ENCODE peak calls at places on chromosomes 7 and 10, in four cellular contexts. E, I, W and M are unnamed samples.

GRCh38 chr7:139762886-139763285 is 14.9 kb downstream of the HIPK2 start:
- DNase-seq in I (no peak), W (no peak), E (no peak), M (no peak)

GRCh38 chr7:45588466-45588865 is 14.3 kb downstream of the ADCY1 start:
- DNase-seq in I (no peak), W (no peak), E (no peak), M (no peak)

GRCh38 chr10:77605466-77605865 is 32.1 kb downstream of the KCNMA1 start:
- DNase-seq in E (no peak), I (peak), W (no peak), M (peak)

GRCh38 chr10:108490931-108491330 is 1326.4 kb upstream of the SORCS1 start:
- DNase-seq in I (no peak), W (no peak), E (no peak), M (no peak)

GRCh38 chr7:37341033-37341630 is 107.5 kb downstream of the ELMO1 start:
- DNase-seq in W (no peak), E (no peak), I (no peak), M (no peak)

GRCh38 chr7:55130554-55131198 is 111.9 kb downstream of the EGFR start:
- DNase-seq in E (peak), W (no peak), I (no peak), M (peak)

GRCh38 chr7:89757910-89758309 is 396.4 kb upstream of the STEAP1 start:
- DNase-seq in E (no peak), W (no peak), I (no peak), M (no peak)

GRCh38 chr10:61841338-61841875 is 60.1 kb upstream of the ARID5B start:
- DNase-seq in W (peak), E (no peak), I (no peak), M (no peak)

GRCh38 chr7:125119559-125120115 is 190.0 kb upstream of the POT1 start:
- DNase-seq in E (no peak), I (no peak), W (no peak), M (no peak)

GRCh38 chr7:1839701-1840100 is 169.6 kb downstream of the ELFN1 start:
- DNase-seq in E (no peak), W (no peak), I (no peak), M (no peak)

GRCh38 chr7:47941136-47941844 is 7.0 kb downstream of the PKD1L1 start:
- DNase-seq in I (peak), W (no peak), E (no peak), M (no peak)

GRCh38 chr10:127824826-127825225 is 67.9 kb downstream of the CLRN3 start:
- DNase-seq in W (no peak), E (no peak), I (no peak), M (no peak)

GRCh38 chr10:58023341-58024073 is 244.2 kb downstream of the IPMK start:
- DNase-seq in W (peak), I (peak), E (no peak), M (no peak)

GRCh38 chr7:55185941-55186609 is 167.3 kb downstream of the EGFR start:
- DNase-seq in W (no peak), E (no peak), I (peak), M (no peak)

GRCh38 chr7:109295158-109295557 is 725.5 kb downstream of the DNAJB9 start:
- DNase-seq in W (no peak), I (no peak), E (no peak), M (no peak)

GRCh38 chr7:28409716-28410627 is 2.3 kb upstream of the CREB5 start:
- DNase-seq in W (peak), E (peak), I (peak), M (peak)

GRCh38 chr7:19772858-19773337 is 519 bp downstream of the TMEM196 start:
- DNase-seq in E (peak), W (peak), I (no peak), M (peak)

GRCh38 chr10:94403034-94403822 is 887 bp downstream of the TBC1D12 start:
- DNase-seq in E (peak), W (peak), I (peak), M (peak)

GRCh38 chr7:98038731-98039130 is 48.7 kb upstream of the OCM2 start:
- DNase-seq in I (no peak), W (no peak), E (no peak), M (no peak)

GRCh38 chr7:956031-956430 is 1.6 kb upstream of the ADAP1 start:
- DNase-seq in I (no peak), W (no peak), E (no peak), M (no peak)

GRCh38 chr10:113788604-113789083 is 37.2 kb downstream of the PLEKHS1 start:
- DNase-seq in E (no peak), W (no peak), I (peak), M (no peak)

GRCh38 chr10:48598936-48599829 is 5.7 kb downstream of the ARHGAP22 start:
- DNase-seq in W (no peak), E (peak), I (no peak), M (no peak)

GRCh38 chr10:15324611-15325010 is 46.5 kb downstream of the FAM171A1 start:
- DNase-seq in E (no peak), W (no peak), I (no peak), M (no peak)

GRCh38 chr7:157441023-157441399 is 104.2 kb downstream of the DNAJB6 start:
- DNase-seq in E (no peak), I (no peak), W (no peak), M (no peak)

GRCh38 chr10:99658622-99659030 is 683 bp upstream of the ENTPD7 start:
- DNase-seq in E (no peak), I (no peak), W (no peak), M (peak)

GRCh38 chr10:129764011-129764900 is 199.8 kb downstream of the EBF3 start:
- DNase-seq in E (no peak), W (no peak), I (no peak), M (no peak)

GRCh38 chr10:17751781-17752445 is at the start of gene TMEM236:
- DNase-seq in E (no peak), W (no peak), I (no peak), M (no peak)

GRCh38 chr7:131648491-131648890 is 92.1 kb upstream of the PODXL start:
- DNase-seq in I (no peak), W (no peak), E (no peak), M (no peak)

GRCh38 chr7:79936281-79936983 is 198.2 kb upstream of the GNAI1 start:
- DNase-seq in E (no peak), I (no peak), W (no peak), M (no peak)

GRCh38 chr7:30281791-30282190 is 2.6 kb upstream of the ZNRF2 start:
- DNase-seq in E (no peak), I (no peak), W (no peak), M (no peak)

GRCh38 chr7:8092140-8092539 is 123.5 kb downstream of the GLCCI1 start:
- DNase-seq in E (no peak), I (no peak), W (no peak), M (no peak)

GRCh38 chr7:69603937-69604494 is 5.7 kb downstream of the AUTS2 start:
- DNase-seq in E (no peak), I (no peak), W (no peak), M (no peak)

GRCh38 chr10:101062231-101063161 is 707 bp downstream of the KAZALD1 start:
- DNase-seq in W (peak), I (no peak), E (peak), M (peak)

GRCh38 chr7:46685051-46685450 is 764.0 kb upstream of the IGFBP3 start:
- DNase-seq in E (no peak), W (peak), I (no peak), M (no peak)